ENCODE peak calls at places on chromosomes 11 and 22, in nine cellular contexts. F is neuronal stem cell, P is ovary, N is upper lobe of right lung, R is heart left ventricle, X is adipocyte, L is cardiac muscle cell, I is fibroblast of pulmonary artery, Y is body of pancreas. U is an unnamed sample.

GRCh38 chr11:82719316-82719715 is 14.3 kb downstream of the FAM181B start:
- DNase-seq in F (no peak), P (no peak), N (no peak), R (peak; percentile 35), X (no peak), L (no peak), I (no peak), Y (no peak), U (no peak)

GRCh38 chr22:36467946-36468345 is 13.5 kb downstream of the TXN2 start:
- DNase-seq in F (no peak), P (no peak), N (no peak), R (peak; percentile 60), X (peak; percentile 85), L (no peak), I (peak; percentile 94), Y (no peak), U (peak; percentile 97)

GRCh38 chr22:38016182-38017078 is 32.1 kb upstream of the SOX10 start:
- DNase-seq in F (peak; percentile 44), P (peak; percentile 85), N (no peak), R (peak; percentile 58), X (no peak), L (no peak), I (peak; percentile 78), Y (peak; percentile 80), U (no peak)

GRCh38 chr11:106369224-106369623 is 291.8 kb downstream of the AASDHPPT start:
- DNase-seq in F (no peak), P (no peak), N (no peak), R (no peak), X (peak; percentile 36), L (no peak), I (no peak), Y (no peak), U (no peak)

GRCh38 chr11:56855217-56855616 is 106.7 kb upstream of the OR9G4 start:
- DNase-seq in F (no peak), P (no peak), N (no peak), R (no peak), X (no peak), L (no peak), I (no peak), Y (no peak), U (no peak)

GRCh38 chr22:50573491-50574382 is 4.5 kb downstream of the CPT1B start:
- DNase-seq in F (no peak), P (no peak), N (no peak), R (no peak), X (no peak), L (no peak), I (no peak), Y (no peak), U (no peak)

GRCh38 chr11:36774603-36775002 is 176.6 kb upstream of the RAG2 start:
- DNase-seq in F (no peak), P (no peak), N (no peak), R (no peak), X (peak; percentile 2), L (no peak), I (peak; percentile 36), Y (no peak), U (peak; percentile 3)

GRCh38 chr11:134951305-134951700 is 539.3 kb upstream of the B3GAT1 start:
- DNase-seq in F (no peak), P (no peak), N (no peak), R (no peak), X (peak; percentile 74), L (no peak), I (peak; percentile 68), Y (no peak), U (peak; percentile 2)

GRCh38 chr22:45638834-45639746 is 32.5 kb upstream of the ATXN10 start:
- DNase-seq in F (no peak), P (no peak), N (peak; percentile 84), R (peak; percentile 51), X (peak; percentile 70), L (no peak), I (peak; percentile 66), Y (peak; percentile 25), U (peak; percentile 77)

GRCh38 chr11:17386331-17387084 is 2.0 kb downstream of the KCNJ11 start:
- DNase-seq in F (no peak), P (no peak), N (no peak), R (peak; percentile 81), X (peak; percentile 57), L (peak; percentile 90), I (peak; percentile 51), Y (peak; percentile 79), U (peak; percentile 40)

GRCh38 chr11:88175004-88175706 is at the start of gene RAB38:
- DNase-seq in F (peak; percentile 41), P (peak; percentile 54), N (peak; percentile 88), R (peak; percentile 29), X (peak; percentile 19), L (peak; percentile 65), I (peak; percentile 20), Y (peak; percentile 68), U (no peak)

GRCh38 chr11:88174627-88175003 is 628 bp downstream of the RAB38 start:
- DNase-seq in F (peak; percentile 29), P (peak; percentile 63), N (peak; percentile 88), R (peak; percentile 54), X (peak; percentile 88), L (no peak), I (peak; percentile 92), Y (peak; percentile 66), U (peak; percentile 74)

GRCh38 chr11:88179141-88179540 is 3.9 kb upstream of the RAB38 start:
- DNase-seq in F (no peak), P (no peak), N (no peak), R (no peak), X (no peak), L (no peak), I (no peak), Y (no peak), U (peak; percentile 40)

GRCh38 chr11:88178211-88178610 is 3.0 kb upstream of the RAB38 start:
- DNase-seq in F (no peak), P (no peak), N (no peak), R (no peak), X (no peak), L (no peak), I (peak; percentile 33), Y (no peak), U (peak; percentile 37)

DNA sequence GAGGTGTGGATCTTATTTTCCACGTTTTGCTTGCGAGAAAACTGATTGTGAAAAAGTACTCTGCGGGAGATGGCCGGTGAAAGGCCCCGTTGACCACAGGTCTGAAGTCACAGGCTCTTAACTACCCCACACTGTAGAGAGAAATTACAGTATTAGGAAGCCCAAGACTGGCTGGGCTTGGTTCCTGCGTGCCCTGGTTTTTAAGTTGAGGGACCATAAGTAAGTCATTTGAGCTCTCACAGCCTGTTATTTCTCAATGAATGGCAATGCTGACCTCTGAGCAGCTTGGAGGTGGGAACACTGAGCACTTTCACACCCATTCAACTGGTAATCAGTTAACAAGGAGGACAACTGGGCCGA is 444 bp upstream of the RAB38 start:
- DNase-seq in F (no peak), P (no peak), N (no peak), R (no peak), X (no peak), L (peak; percentile 10), I (no peak), Y (no peak), U (no peak)
- H3K4me3 ChIP-seq in F (no peak overlapping the region), P (no peak overlapping the region), N (peak overlapping the region; percentile 57), R (peak overlapping the region; percentile 54), X (no peak overlapping the region), L (peak overlapping the region; percentile 35), I (peak overlapping the region; percentile 57), Y (no peak overlapping the region), U (peak overlapping the region; percentile 58)

DNA sequence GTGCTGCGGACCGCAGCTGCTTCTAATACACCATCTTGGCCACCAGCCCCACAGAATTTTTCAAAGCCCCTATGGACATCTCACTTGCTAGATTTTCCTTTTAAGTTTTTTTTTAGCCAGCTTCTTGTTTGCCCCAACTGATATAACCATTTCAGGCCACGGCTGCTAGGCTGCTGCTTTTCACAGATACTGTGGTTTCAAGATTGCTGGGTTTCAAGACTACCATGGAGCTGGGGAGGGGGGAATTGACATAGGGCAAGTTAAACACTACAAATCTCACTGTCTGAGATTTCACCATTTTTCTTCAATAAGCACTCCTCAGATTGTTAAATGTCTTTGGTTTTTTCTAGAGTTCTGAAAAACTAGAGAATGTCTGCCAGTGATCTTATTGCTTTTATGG is 13.5 kb upstream of the DEPDC7 start:
- DNase-seq in F (no peak), P (no peak), N (no peak), R (no peak), X (no peak), L (no peak), I (no peak), Y (no peak), U (no peak)
- H3K4me3 ChIP-seq in F (no peak overlapping the region), P (no peak overlapping the region), N (no peak overlapping the region), R (no peak overlapping the region), X (no peak overlapping the region), L (no peak overlapping the region), I (no peak overlapping the region), Y (no peak overlapping the region), U (no peak overlapping the region)

GRCh38 chr11:128548655-128549255 is 38.6 kb downstream of the ETS1 start:
- DNase-seq in F (no peak), P (peak; percentile 81), N (peak; percentile 76), R (peak; percentile 82), X (peak; percentile 47), L (peak; percentile 44), I (peak; percentile 56), Y (peak; percentile 38), U (peak; percentile 88)

GRCh38 chr11:128550261-128550821 is 37.0 kb downstream of the ETS1 start:
- DNase-seq in F (no peak), P (no peak), N (no peak), R (no peak), X (no peak), L (peak; percentile 52), I (no peak), Y (no peak), U (no peak)

GRCh38 chr11:128550967-128551522 is 36.3 kb downstream of the ETS1 start:
- DNase-seq in F (no peak), P (no peak), N (no peak), R (no peak), X (no peak), L (no peak), I (no peak), Y (no peak), U (no peak)

GRCh38 chr11:128549256-128549944 is 38.0 kb downstream of the ETS1 start:
- DNase-seq in F (no peak), P (peak; percentile 79), N (no peak), R (peak; percentile 90), X (no peak), L (no peak), I (peak; percentile 51), Y (peak; percentile 35), U (peak; percentile 60)

GRCh38 chr11:128547946-128548654 is 39.3 kb downstream of the ETS1 start:
- DNase-seq in F (no peak), P (no peak), N (no peak), R (no peak), X (no peak), L (no peak), I (no peak), Y (no peak), U (no peak)
- H3K4me3 ChIP-seq in F (peak overlapping the region; percentile 24), P (peak overlapping the region; percentile 41), N (peak overlapping the region; percentile 52), R (peak overlapping the region; percentile 62), X (peak overlapping the region; percentile 72), L (peak overlapping the region; percentile 13), I (peak overlapping the region; percentile 32), Y (peak overlapping the region; percentile 33), U (peak overlapping the region; percentile 46)

DNA sequence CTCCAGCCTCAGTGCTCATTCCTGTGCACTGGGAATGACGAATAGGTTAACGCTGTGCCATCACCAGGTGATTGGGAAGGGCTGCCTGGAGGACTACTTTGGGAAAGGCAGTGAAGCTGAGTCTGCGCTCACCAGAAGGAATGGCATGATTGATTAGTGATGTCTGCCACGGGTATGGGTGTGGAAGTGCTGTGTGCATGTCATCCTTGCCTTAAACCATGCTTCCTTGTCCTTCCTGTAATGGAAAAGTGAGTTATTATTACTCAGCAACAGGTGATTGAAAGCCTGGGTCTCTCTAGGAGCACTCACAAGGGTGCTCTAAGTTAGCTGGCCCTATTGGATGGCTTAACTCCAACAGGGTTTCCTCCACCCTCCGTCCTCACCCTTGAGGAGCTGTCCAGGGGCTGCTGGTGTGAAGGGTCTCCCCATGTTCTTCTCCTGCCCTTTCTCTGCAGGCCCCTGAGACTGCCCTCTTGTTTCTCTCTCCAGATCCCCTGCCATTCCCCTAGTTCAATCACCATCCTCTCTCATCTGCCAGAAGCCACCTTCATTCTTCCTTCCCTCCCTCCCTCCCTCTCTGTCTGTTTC is 121.9 kb upstream of the NECTIN1 start:
- DNase-seq in F (no peak), P (no peak), N (no peak), R (no peak), X (no peak), L (no peak), I (no peak), Y (no peak), U (no peak)
- H3K4me3 ChIP-seq in F (no peak overlapping the region), P (no peak overlapping the region), N (no peak overlapping the region), R (no peak overlapping the region), X (no peak overlapping the region), L (no peak overlapping the region), I (no peak overlapping the region), Y (no peak overlapping the region), U (no peak overlapping the region)